ENCODE peak calls at places on chromosomes 4 and X, in eight cellular contexts. O is cardiac muscle cell, E is CD14-positive monocyte, F is ascending aorta, U is IMR-90, N is endothelial cell, P is A673, L is left lung. X is an unnamed sample.
A peak's percentile ranks its signal among the peaks of the same experiment; 100 is the strongest.

GRCh38 chrX:11758400-11759171 is 549 bp downstream of the MSL3 start:
- DNase-seq in O (peak; percentile 85), E (peak; percentile 79), F (peak; percentile 29), U (peak; percentile 73), N (peak; percentile 84), P (peak; percentile 88), L (peak; percentile 96), X (peak; percentile 87)

GRCh38 chrX:48957477-48957826 is at the start of gene OTUD5:
- DNase-seq in O (no peak), E (no peak), F (no peak), U (no peak), N (peak; percentile 39), P (peak; percentile 85), L (peak; percentile 84), X (peak; percentile 78)

GRCh38 chrX:72705111-72705510 is 9.0 kb downstream of the PHKA1 start:
- DNase-seq in O (no peak), E (no peak), F (no peak), U (no peak), N (no peak), P (no peak), L (no peak), X (no peak)

GRCh38 chr4:62896721-62897120 is 1512.5 kb downstream of the TECRL start:
- DNase-seq in O (no peak), E (no peak), F (no peak), U (no peak), N (no peak), P (no peak), L (peak; percentile 35), X (no peak)

GRCh38 chr4:156228706-156229105 is 275.0 kb upstream of the CTSO start:
- DNase-seq in O (no peak), E (no peak), F (no peak), U (peak; percentile 11), N (no peak), P (no peak), L (no peak), X (no peak)

GRCh38 chrX:154355094-154355775 is 19.2 kb downstream of the FLNA start:
- DNase-seq in O (no peak), E (no peak), F (no peak), U (no peak), N (no peak), P (no peak), L (peak; percentile 86), X (no peak)

GRCh38 chr4:173237722-173238121 is 69.1 kb downstream of the GALNT7 start:
- DNase-seq in O (no peak), E (no peak), F (no peak), U (no peak), N (no peak), P (no peak), L (no peak), X (no peak)

GRCh38 chr4:125519376-125520171 is 204.8 kb downstream of the FAT4 start:
- DNase-seq in O (no peak), E (no peak), F (no peak), U (no peak), N (no peak), P (no peak), L (no peak), X (no peak)

GRCh38 chrX:77785400-77785745 is 643 bp downstream of the ATRX start:
- DNase-seq in O (peak; percentile 37), E (no peak), F (no peak), U (peak; percentile 8), N (no peak), P (peak; percentile 24), L (no peak), X (no peak)

GRCh38 chr4:135256111-135256510 is 1054.5 kb upstream of the PABPC4L start:
- DNase-seq in O (no peak), E (no peak), F (no peak), U (peak; percentile 40), N (no peak), P (no peak), L (no peak), X (no peak)

GRCh38 chr4:154707877-154708276 is 35.9 kb upstream of the LRAT start:
- DNase-seq in O (no peak), E (no peak), F (no peak), U (no peak), N (no peak), P (no peak), L (no peak), X (no peak)

GRCh38 chr4:151606061-151606460 is 154.7 kb downstream of the GATB start:
- DNase-seq in O (no peak), E (no peak), F (no peak), U (no peak), N (no peak), P (no peak), L (no peak), X (no peak)

GRCh38 chrX:56733459-56734046 is 4.5 kb downstream of the NBDY start:
- DNase-seq in O (peak; percentile 51), E (peak; percentile 46), F (no peak), U (peak; percentile 47), N (peak; percentile 47), P (peak; percentile 75), L (no peak), X (peak; percentile 25)

GRCh38 chr4:131650951-131651350 is 1498.1 kb upstream of the PCDH10 start:
- DNase-seq in O (no peak), E (no peak), F (no peak), U (no peak), N (no peak), P (no peak), L (no peak), X (no peak)

GRCh38 chr4:8399298-8399697 is 41.2 kb downstream of the ACOX3 start:
- DNase-seq in O (no peak), E (no peak), F (no peak), U (no peak), N (no peak), P (no peak), L (no peak), X (no peak)

DNA sequence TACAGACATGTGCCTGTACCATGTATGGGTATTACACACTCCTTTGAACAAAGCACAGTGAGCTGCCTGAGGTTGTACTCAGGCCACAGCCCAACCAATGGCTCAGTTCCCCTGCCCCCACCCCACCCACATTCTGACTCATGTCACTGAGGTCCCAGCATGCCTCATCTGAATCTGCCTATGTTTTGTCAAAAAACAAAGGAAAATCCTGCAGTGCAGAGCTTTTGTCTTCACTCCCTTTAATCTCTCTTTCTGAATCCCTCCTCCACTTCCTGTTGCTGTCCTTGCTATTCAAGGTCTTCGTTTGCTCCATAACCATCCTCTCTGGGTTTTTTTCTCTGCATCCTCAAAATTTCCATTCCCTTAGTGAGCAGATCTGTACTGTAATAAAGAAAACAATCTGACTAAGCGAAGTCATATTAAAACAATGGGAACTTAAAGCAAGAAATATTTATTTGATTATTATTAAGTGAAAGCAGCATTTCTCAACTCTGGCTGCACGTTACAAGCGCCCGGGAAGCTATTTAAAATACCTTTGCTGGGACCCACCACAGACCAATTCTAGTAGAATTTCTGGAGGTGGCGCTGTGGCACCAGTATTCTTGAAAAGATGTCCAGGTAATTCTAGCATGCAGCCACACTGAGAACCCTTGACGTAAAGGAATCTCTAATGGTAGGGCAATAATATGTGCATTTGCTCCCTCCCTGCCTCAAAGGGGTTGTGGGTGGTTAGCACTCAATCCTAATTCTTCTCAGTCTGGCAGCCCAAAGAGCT is 8.8 kb downstream of the GUCY2F start:
- DNase-seq in O (peak; percentile 54), E (no peak), F (no peak), U (peak; percentile 31), N (peak; percentile 33), P (peak; percentile 75), L (no peak), X (no peak)
- TF ChIP-seq CTCF in O (peak; percentile 33), E (no peak), F (peak; percentile 8), U (peak; percentile 19), N (no peak), P (peak; percentile 55), L (no peak), X (no peak)

GRCh38 chr4:40685300-40685699 is 55.6 kb upstream of the RBM47 start:
- DNase-seq in O (peak; percentile 71), E (no peak), F (no peak), U (peak; percentile 73), N (no peak), P (peak; percentile 43), L (no peak), X (no peak)

GRCh38 chr4:40687676-40688389 is 58.2 kb upstream of the RBM47 start:
- DNase-seq in O (peak; percentile 65), E (no peak), F (no peak), U (no peak), N (no peak), P (no peak), L (no peak), X (no peak)

GRCh38 chr4:40686081-40686913 is 56.6 kb upstream of the RBM47 start:
- DNase-seq in O (no peak), E (no peak), F (no peak), U (no peak), N (no peak), P (no peak), L (no peak), X (no peak)

GRCh38 chr4:40684404-40684803 is 54.7 kb upstream of the RBM47 start:
- DNase-seq in O (no peak), E (no peak), F (no peak), U (no peak), N (no peak), P (no peak), L (no peak), X (no peak)

DNA sequence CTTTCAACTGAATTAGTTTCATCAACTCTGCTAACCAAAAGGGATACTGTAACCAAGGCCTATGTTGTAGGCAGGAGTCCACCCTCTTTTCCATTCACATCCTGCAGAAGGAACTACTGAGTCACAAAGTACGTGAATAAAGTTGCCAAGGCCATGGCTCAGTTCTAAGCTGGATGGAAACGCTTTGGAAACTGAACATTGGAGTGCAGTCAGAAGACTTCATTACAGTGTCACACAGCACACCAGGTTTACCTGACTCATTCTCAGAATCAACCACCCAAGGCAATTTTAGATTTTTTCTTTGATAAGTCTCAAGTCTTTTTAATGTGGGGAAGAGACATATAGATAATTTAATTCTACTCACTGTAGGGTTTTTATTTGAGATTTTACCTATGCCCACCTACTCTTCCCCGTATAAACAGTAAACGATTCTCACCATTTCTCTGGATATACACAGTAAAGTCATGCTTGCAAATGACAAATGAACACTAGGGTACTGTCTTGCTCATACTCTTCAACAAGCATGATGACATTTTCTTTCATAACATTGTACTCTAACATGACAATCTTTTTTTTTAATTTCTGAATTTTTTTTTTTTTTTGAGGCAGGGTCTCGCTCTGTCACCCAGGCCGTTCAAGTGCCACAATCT is 58.9 kb upstream of the RBM47 start:
- DNase-seq in O (no peak), E (no peak), F (no peak), U (no peak), N (no peak), P (no peak), L (no peak), X (no peak)
- TF ChIP-seq CTCF in O (no peak), E (no peak), F (no peak), U (no peak), N (no peak), P (no peak), L (no peak), X (no peak)

GRCh38 chr4:39617534-39617933 is 21.1 kb downstream of the SMIM14 start:
- DNase-seq in O (no peak), E (no peak), F (no peak), U (no peak), N (no peak), P (no peak), L (no peak), X (no peak)
- TF ChIP-seq CTCF in O (no peak), E (no peak), F (no peak), U (no peak), N (no peak), P (no peak), L (no peak), X (no peak)

GRCh38 chr4:68326146-68326545 is 23.7 kb downstream of the YTHDC1 start:
- DNase-seq in O (no peak), E (no peak), F (no peak), U (no peak), N (no peak), P (no peak), L (no peak), X (no peak)
- TF ChIP-seq CTCF in O (no peak), E (no peak), F (no peak), U (no peak), N (no peak), P (no peak), L (no peak), X (no peak)

X was measured in CD8-positive, alpha-beta T cell.